ENCODE peak calls at places on chromosome 3, in eight cellular contexts. One of them, this sample, is unnamed. For H3K27me3, the result is how much of the 10 kb centered on the place peaks cover.

GRCh38 chr3:194487289-194488006 is 646 bp upstream of the ATP13A3 start:
- DNase-seq in aorta: peak
- DNase-seq in sigmoid colon: peak
- DNase-seq in transverse colon: peak
- DNase-seq in osteoblast: peak
- DNase-seq in PC-9: peak
- DNase-seq in IMR-90: no peak
- DNase-seq in lower lobe of right lung: peak
- DNase-seq in this sample: peak

GRCh38 chr3:195109098-195109657 is 161.8 kb downstream of the XXYLT1 start:
- DNase-seq in aorta: no peak
- DNase-seq in sigmoid colon: peak
- DNase-seq in transverse colon: no peak
- DNase-seq in osteoblast: no peak
- DNase-seq in PC-9: no peak
- DNase-seq in IMR-90: no peak
- DNase-seq in lower lobe of right lung: no peak
- DNase-seq in this sample: no peak

GRCh38 chr3:43161684-43162512 is 56.0 kb upstream of the POMGNT2 start:
- DNase-seq in aorta: no peak
- DNase-seq in sigmoid colon: no peak
- DNase-seq in transverse colon: no peak
- DNase-seq in osteoblast: peak
- DNase-seq in PC-9: no peak
- DNase-seq in IMR-90: peak
- DNase-seq in lower lobe of right lung: no peak
- DNase-seq in this sample: peak

GRCh38 chr3:139491027-139491700 is 14.8 kb upstream of the RBP2 start:
- DNase-seq in aorta: no peak
- DNase-seq in sigmoid colon: no peak
- DNase-seq in transverse colon: no peak
- DNase-seq in osteoblast: no peak
- DNase-seq in PC-9: no peak
- DNase-seq in IMR-90: no peak
- DNase-seq in lower lobe of right lung: no peak
- DNase-seq in this sample: no peak

GRCh38 chr3:4517643-4518042 is 24.5 kb downstream of the ITPR1 start:
- DNase-seq in aorta: no peak
- DNase-seq in sigmoid colon: no peak
- DNase-seq in transverse colon: no peak
- DNase-seq in osteoblast: no peak
- DNase-seq in PC-9: no peak
- DNase-seq in IMR-90: no peak
- DNase-seq in lower lobe of right lung: no peak
- DNase-seq in this sample: no peak

GRCh38 chr3:156395961-156396700 is 158.8 kb downstream of the SSR3 start:
- DNase-seq in aorta: no peak
- DNase-seq in sigmoid colon: no peak
- DNase-seq in transverse colon: no peak
- DNase-seq in osteoblast: no peak
- DNase-seq in PC-9: no peak
- DNase-seq in IMR-90: no peak
- DNase-seq in lower lobe of right lung: no peak
- DNase-seq in this sample: no peak

GRCh38 chr3:37301980-37302379 is 127.6 kb upstream of the LRRFIP2 start:
- DNase-seq in aorta: no peak
- DNase-seq in sigmoid colon: no peak
- DNase-seq in transverse colon: no peak
- DNase-seq in osteoblast: no peak
- DNase-seq in PC-9: no peak
- DNase-seq in IMR-90: no peak
- DNase-seq in lower lobe of right lung: no peak
- DNase-seq in this sample: peak

GRCh38 chr3:106792716-106793115 is 584.5 kb upstream of the CCDC54 start:
- DNase-seq in aorta: no peak
- DNase-seq in sigmoid colon: no peak
- DNase-seq in transverse colon: no peak
- DNase-seq in osteoblast: no peak
- DNase-seq in PC-9: no peak
- DNase-seq in IMR-90: peak
- DNase-seq in lower lobe of right lung: no peak
- DNase-seq in this sample: no peak

GRCh38 chr3:102378216-102378615 is 56.6 kb upstream of the ZPLD1 start:
- DNase-seq in aorta: no peak
- DNase-seq in sigmoid colon: no peak
- DNase-seq in transverse colon: no peak
- DNase-seq in osteoblast: no peak
- DNase-seq in PC-9: no peak
- DNase-seq in IMR-90: no peak
- DNase-seq in lower lobe of right lung: no peak
- DNase-seq in this sample: no peak

GRCh38 chr3:185152433-185153169 is at the start of gene C3orf70:
- DNase-seq in aorta: peak
- DNase-seq in sigmoid colon: peak
- DNase-seq in transverse colon: peak
- DNase-seq in osteoblast: peak
- DNase-seq in PC-9: peak
- DNase-seq in IMR-90: peak
- DNase-seq in lower lobe of right lung: peak
- DNase-seq in this sample: peak

GRCh38 chr3:122392868-122393844 is 9.2 kb downstream of the FAM162A start:
- DNase-seq in aorta: no peak
- DNase-seq in sigmoid colon: no peak
- DNase-seq in transverse colon: no peak
- DNase-seq in osteoblast: peak
- DNase-seq in PC-9: peak
- DNase-seq in IMR-90: peak
- DNase-seq in lower lobe of right lung: no peak
- DNase-seq in this sample: peak

GRCh38 chr3:24579008-24579407 is 84.4 kb upstream of the THRB start:
- DNase-seq in aorta: no peak
- DNase-seq in sigmoid colon: peak
- DNase-seq in transverse colon: no peak
- DNase-seq in osteoblast: no peak
- DNase-seq in PC-9: no peak
- DNase-seq in IMR-90: no peak
- DNase-seq in lower lobe of right lung: no peak
- DNase-seq in this sample: peak

GRCh38 chr3:72655151-72655551 is 193.1 kb downstream of the SHQ1 start:
- DNase-seq in aorta: no peak
- DNase-seq in sigmoid colon: no peak
- DNase-seq in transverse colon: no peak
- DNase-seq in osteoblast: no peak
- DNase-seq in PC-9: peak
- DNase-seq in IMR-90: no peak
- DNase-seq in lower lobe of right lung: no peak
- DNase-seq in this sample: peak

GRCh38 chr3:106452096-106452495 is 583.3 kb upstream of the CBLB start:
- DNase-seq in aorta: no peak
- DNase-seq in sigmoid colon: no peak
- DNase-seq in transverse colon: no peak
- DNase-seq in osteoblast: no peak
- DNase-seq in PC-9: no peak
- DNase-seq in IMR-90: no peak
- DNase-seq in lower lobe of right lung: no peak
- DNase-seq in this sample: no peak

GRCh38 chr3:43752908-43753307 is 62.2 kb downstream of the ABHD5 start:
- DNase-seq in aorta: no peak
- DNase-seq in sigmoid colon: no peak
- DNase-seq in transverse colon: no peak
- DNase-seq in osteoblast: no peak
- DNase-seq in PC-9: no peak
- DNase-seq in IMR-90: peak
- DNase-seq in lower lobe of right lung: no peak
- DNase-seq in this sample: no peak

GRCh38 chr3:43185656-43186375 is 79.9 kb upstream of the POMGNT2 start:
- DNase-seq in aorta: no peak
- DNase-seq in sigmoid colon: no peak
- DNase-seq in transverse colon: no peak
- DNase-seq in osteoblast: no peak
- DNase-seq in PC-9: no peak
- DNase-seq in IMR-90: peak
- DNase-seq in lower lobe of right lung: no peak
- DNase-seq in this sample: no peak

GRCh38 chr3:45554001-45554691 is 40.4 kb upstream of the LIMD1 start:
- DNase-seq in aorta: no peak
- DNase-seq in sigmoid colon: peak
- DNase-seq in transverse colon: peak
- DNase-seq in osteoblast: no peak
- DNase-seq in PC-9: no peak
- DNase-seq in IMR-90: peak
- DNase-seq in lower lobe of right lung: no peak
- DNase-seq in this sample: no peak

DNA sequence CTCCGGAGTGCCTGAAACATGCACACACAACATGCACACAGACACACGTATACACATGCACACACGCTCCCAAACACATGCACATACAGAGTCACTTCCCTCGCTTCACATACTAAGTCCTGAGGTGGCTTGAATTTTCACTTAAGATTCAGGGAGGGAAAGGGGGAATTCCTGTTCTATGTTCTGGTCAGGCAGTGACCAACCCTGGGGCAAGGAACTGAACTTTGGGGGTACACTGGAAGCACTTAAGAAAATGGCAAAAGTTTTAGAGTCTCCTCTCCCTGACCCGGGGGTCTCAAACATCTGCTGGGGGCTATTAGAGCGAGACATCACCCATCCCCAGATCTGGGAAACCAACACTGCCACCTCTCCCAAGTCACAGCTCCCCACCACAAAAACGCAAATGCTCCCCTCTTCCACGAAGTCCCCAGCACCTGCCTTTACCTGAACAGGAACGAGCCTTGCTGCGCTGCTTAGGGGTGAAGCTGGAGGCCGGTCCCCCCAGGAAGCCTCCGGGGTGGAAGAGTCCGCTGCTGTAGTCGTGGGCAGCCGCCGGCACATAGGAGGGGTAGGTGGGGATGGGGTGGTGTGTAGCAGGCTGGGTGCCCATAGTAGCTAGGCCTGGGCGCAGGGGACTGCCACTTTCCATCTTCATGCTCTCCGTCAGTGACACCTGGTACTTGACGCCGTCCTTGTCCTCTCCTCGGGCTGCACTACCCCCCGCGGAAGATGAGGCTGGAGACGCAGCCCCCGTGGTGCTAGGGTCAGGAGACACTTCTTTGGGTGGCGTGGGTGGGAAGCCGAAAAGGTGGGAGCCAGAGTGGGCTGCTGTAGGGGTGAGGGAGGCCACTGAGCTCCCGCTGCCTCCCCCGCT is 7.5 kb downstream of the GATA2 start:
- DNase-seq in aorta: peak
- DNase-seq in sigmoid colon: no peak
- DNase-seq in transverse colon: no peak
- DNase-seq in osteoblast: peak
- DNase-seq in PC-9: no peak
- DNase-seq in IMR-90: no peak
- DNase-seq in lower lobe of right lung: peak
- DNase-seq in this sample: peak
- H3K27me3 ChIP-seq in aorta: under half
- H3K27me3 ChIP-seq in sigmoid colon: half or more
- H3K27me3 ChIP-seq in transverse colon: half or more
- H3K27me3 ChIP-seq in osteoblast: under half
- H3K27me3 ChIP-seq in PC-9: under half
- H3K27me3 ChIP-seq in IMR-90: under half
- H3K27me3 ChIP-seq in lower lobe of right lung: half or more
- H3K27me3 ChIP-seq in this sample: half or more

GRCh38 chr3:1954632-1955031 is 144.0 kb upstream of the CNTN4 start:
- DNase-seq in aorta: no peak
- DNase-seq in sigmoid colon: no peak
- DNase-seq in transverse colon: no peak
- DNase-seq in osteoblast: no peak
- DNase-seq in PC-9: no peak
- DNase-seq in IMR-90: no peak
- DNase-seq in lower lobe of right lung: no peak
- DNase-seq in this sample: no peak
- H3K4me3 ChIP-seq in aorta: no peak
- H3K4me3 ChIP-seq in sigmoid colon: no peak
- H3K4me3 ChIP-seq in transverse colon: no peak
- H3K4me3 ChIP-seq in osteoblast: no peak
- H3K4me3 ChIP-seq in PC-9: no peak
- H3K4me3 ChIP-seq in IMR-90: no peak
- H3K4me3 ChIP-seq in lower lobe of right lung: no peak
- H3K4me3 ChIP-seq in this sample: no peak

DNA sequence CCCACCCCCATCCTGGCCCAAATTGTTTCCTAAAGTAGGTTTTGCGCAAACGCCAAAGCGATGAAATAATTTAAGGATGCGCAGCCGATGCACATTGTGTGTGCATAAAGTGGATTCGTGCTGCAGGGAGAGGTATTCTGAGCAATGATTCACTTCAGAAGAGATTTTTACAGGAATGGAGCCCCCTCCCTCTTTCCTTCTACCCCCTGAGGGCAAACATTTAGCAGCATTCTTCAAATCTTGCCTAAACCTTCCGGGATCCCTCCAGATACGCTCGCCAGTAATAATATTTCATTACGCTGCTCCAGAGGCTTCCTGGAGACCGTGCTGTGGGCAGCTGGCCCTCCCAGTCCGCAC is 14.6 kb downstream of the ZIC4 start:
- DNase-seq in aorta: no peak
- DNase-seq in sigmoid colon: no peak
- DNase-seq in transverse colon: no peak
- DNase-seq in osteoblast: no peak
- DNase-seq in PC-9: no peak
- DNase-seq in IMR-90: no peak
- DNase-seq in lower lobe of right lung: no peak
- DNase-seq in this sample: no peak
- H3K27me3 ChIP-seq in aorta: under half
- H3K27me3 ChIP-seq in sigmoid colon: half or more
- H3K27me3 ChIP-seq in transverse colon: half or more
- H3K27me3 ChIP-seq in osteoblast: half or more
- H3K27me3 ChIP-seq in PC-9: under half
- H3K27me3 ChIP-seq in IMR-90: half or more
- H3K27me3 ChIP-seq in lower lobe of right lung: half or more
- H3K27me3 ChIP-seq in this sample: half or more

DNA sequence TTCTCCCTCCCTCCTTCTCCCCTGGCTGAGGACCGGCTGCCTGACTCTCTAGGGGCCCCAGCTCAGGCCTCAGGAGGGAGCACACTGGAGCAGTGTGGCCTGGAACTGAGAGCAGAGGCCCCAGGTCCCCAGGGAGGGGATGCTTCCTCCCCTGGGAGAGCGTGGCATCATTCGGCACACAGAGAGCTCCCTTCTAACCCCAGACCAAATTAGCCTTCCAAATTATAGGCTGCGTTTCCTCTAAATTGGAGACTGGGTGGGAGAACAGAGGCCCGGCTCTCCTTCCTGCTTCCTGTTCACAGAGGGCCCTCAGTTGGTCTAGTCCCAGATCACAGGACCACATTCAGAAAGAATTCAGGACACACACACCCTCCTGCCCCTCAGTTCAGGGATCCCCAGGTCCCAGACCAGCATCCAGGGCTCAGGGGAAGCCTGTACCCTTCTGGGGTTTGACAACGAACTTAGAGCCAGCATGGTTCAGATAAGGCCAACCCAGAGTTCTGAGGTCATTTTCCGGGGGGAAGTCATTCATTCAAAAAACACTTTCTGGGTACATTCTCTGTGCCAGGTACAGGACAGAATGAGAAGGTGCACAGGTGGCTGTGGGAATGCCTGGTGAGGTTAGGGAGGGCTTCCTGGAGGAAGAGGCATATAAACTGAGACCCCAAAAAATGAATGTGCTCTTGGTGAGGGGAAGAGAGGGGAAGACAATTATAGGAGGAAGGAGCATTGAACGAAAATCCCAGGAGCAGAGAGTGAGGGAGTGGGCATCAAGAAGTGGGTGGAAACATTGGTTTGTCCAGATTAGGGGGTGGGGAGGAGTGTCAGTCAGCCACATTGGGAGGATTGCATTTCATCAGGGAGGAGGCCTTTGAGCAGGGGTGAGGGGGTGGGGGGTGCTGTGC is 28.4 kb upstream of the RPL29 start:
- DNase-seq in aorta: no peak
- DNase-seq in sigmoid colon: no peak
- DNase-seq in transverse colon: no peak
- DNase-seq in osteoblast: no peak
- DNase-seq in PC-9: no peak
- DNase-seq in IMR-90: no peak
- DNase-seq in lower lobe of right lung: no peak
- DNase-seq in this sample: no peak
- H3K4me3 ChIP-seq in aorta: no peak
- H3K4me3 ChIP-seq in sigmoid colon: no peak
- H3K4me3 ChIP-seq in transverse colon: no peak
- H3K4me3 ChIP-seq in osteoblast: no peak
- H3K4me3 ChIP-seq in PC-9: no peak
- H3K4me3 ChIP-seq in IMR-90: no peak
- H3K4me3 ChIP-seq in lower lobe of right lung: peak
- H3K4me3 ChIP-seq in this sample: no peak